ENCODE peak calls at places on chromosomes 7 and 10, in eight cellular contexts. B is islet precursor cell, G is AG20443, U is GM04503, V is ovary, Q is GM03348, A is NCI-H2081, E is T-helper 1 cell. P is an unnamed sample.

GRCh38 chr10:133481657-133482056 is 27.9 kb downstream of the SCART1 start:
- DNase-seq in V (no peak), B (no peak), U (no peak), G (peak; percentile 7), Q (no peak), E (no peak), A (no peak), P (no peak)

GRCh38 chr10:26858707-26859034 is 2.1 kb downstream of the ABI1 start:
- DNase-seq in A (no peak), U (no peak), G (no peak), B (no peak), Q (no peak), V (no peak), E (no peak), P (no peak)

GRCh38 chr10:17910144-17910789 is 41.5 kb upstream of the SLC39A12 start:
- DNase-seq in B (peak; percentile 57), U (no peak), A (no peak), Q (peak; percentile 65), G (peak; percentile 63), E (no peak), V (peak; percentile 27), P (no peak)

GRCh38 chr10:81872206-81872605 is 2.8 kb upstream of the NRG3 start:
- DNase-seq in E (no peak), B (peak; percentile 65), U (no peak), Q (no peak), V (no peak), A (no peak), G (no peak), P (no peak)

GRCh38 chr10:71408436-71409225 is 11.9 kb downstream of the CDH23 start:
- DNase-seq in U (no peak), A (no peak), G (no peak), E (no peak), V (no peak), Q (no peak), B (no peak), P (no peak)

GRCh38 chr7:96861-97260 is 95.5 kb upstream of the FAM20C start:
- DNase-seq in E (no peak), B (no peak), A (no peak), Q (no peak), V (no peak), G (no peak), U (no peak), P (no peak)

GRCh38 chr10:11191673-11192072 is 174.0 kb downstream of the CELF2 start:
- DNase-seq in Q (no peak), U (no peak), A (no peak), E (no peak), G (no peak), B (no peak), V (no peak), P (no peak)

GRCh38 chr10:124892031-124892430 is 49.9 kb upstream of the ZRANB1 start:
- DNase-seq in Q (no peak), E (no peak), V (no peak), U (no peak), A (no peak), B (no peak), G (no peak), P (no peak)

GRCh38 chr10:130805635-130806030 is 505.9 kb downstream of the TCERG1L start:
- DNase-seq in V (no peak), U (no peak), A (no peak), E (no peak), Q (no peak), B (peak; percentile 18), G (no peak), P (no peak)

GRCh38 chr7:122143376-122143750 is 686 bp downstream of the AASS start:
- DNase-seq in V (peak; percentile 56), Q (peak; percentile 36), U (no peak), G (peak; percentile 25), B (peak; percentile 63), A (no peak), E (no peak), P (no peak)

GRCh38 chr7:42617781-42618457 is 294.0 kb downstream of the C7orf25 start:
- DNase-seq in E (no peak), Q (no peak), B (no peak), V (no peak), A (no peak), U (no peak), G (no peak), P (no peak)

GRCh38 chr10:1377756-1378397 is 321.7 kb downstream of the WDR37 start:
- DNase-seq in V (no peak), E (no peak), B (peak; percentile 46), U (no peak), G (no peak), Q (no peak), A (no peak), P (no peak)

GRCh38 chr10:89540550-89540949 is 5.2 kb upstream of the SLC16A12 start:
- DNase-seq in U (no peak), A (no peak), B (no peak), V (no peak), E (no peak), G (peak; percentile 39), Q (no peak), P (no peak)

GRCh38 chr7:155921804-155922506 is 109.7 kb upstream of the SHH start:
- DNase-seq in A (no peak), U (no peak), B (peak; percentile 95), Q (no peak), V (no peak), E (no peak), G (no peak), P (no peak)

GRCh38 chr10:43417950-43418768 is 9.2 kb upstream of the HNRNPF start:
- DNase-seq in B (peak; percentile 63), A (no peak), U (no peak), Q (no peak), V (no peak), G (no peak), E (peak; percentile 13), P (no peak)

GRCh38 chr7:151886783-151887182 is 9.9 kb upstream of the PRKAG2 start:
- DNase-seq in E (no peak), U (no peak), G (no peak), B (no peak), Q (no peak), V (no peak), A (no peak), P (no peak)

GRCh38 chr7:46153951-46154787 is 233.1 kb upstream of the IGFBP3 start:
- DNase-seq in Q (no peak), U (no peak), V (no peak), G (no peak), A (no peak), B (peak; percentile 71), E (no peak), P (no peak)

GRCh38 chr7:18386590-18386989 is 109.0 kb upstream of the HDAC9 start:
- DNase-seq in E (no peak), B (no peak), G (peak; percentile 22), A (no peak), V (no peak), Q (no peak), U (no peak), P (no peak)

GRCh38 chr10:115948415-115948814 is 324.6 kb downstream of the GFRA1 start:
- DNase-seq in B (no peak), V (no peak), U (no peak), Q (peak; percentile 66), G (peak; percentile 46), E (no peak), A (no peak), P (no peak)

GRCh38 chr7:151689196-151689971 is 169.7 kb upstream of the RHEB start:
- DNase-seq in Q (no peak), U (no peak), A (peak; percentile 99), G (no peak), B (no peak), E (no peak), V (no peak), P (no peak)

GRCh38 chr10:93062499-93063216 is 2.1 kb downstream of the CYP26C1 start:
- DNase-seq in Q (peak; percentile 73), B (peak; percentile 75), A (no peak), G (peak; percentile 84), U (no peak), V (no peak), E (no peak), P (peak; percentile 29)

GRCh38 chr7:70674268-70675025 is 457.5 kb upstream of the GALNT17 start:
- DNase-seq in G (no peak), E (no peak), B (no peak), Q (peak; percentile 31), U (no peak), V (no peak), A (peak; percentile 46), P (no peak)

GRCh38 chr7:24214670-24215069 is 69.3 kb upstream of the NPY start:
- DNase-seq in V (no peak), G (no peak), Q (no peak), E (no peak), A (no peak), U (no peak), B (no peak), P (no peak)

GRCh38 chr7:30171753-30172447 is 37.1 kb downstream of the MTURN start:
- DNase-seq in U (no peak), B (no peak), Q (peak; percentile 54), A (no peak), E (no peak), V (no peak), G (peak; percentile 38), P (no peak)

GRCh38 chr7:76220185-76221057 is 18.7 kb downstream of the SRRM3 start:
- DNase-seq in Q (peak; percentile 28), B (peak; percentile 78), U (peak; percentile 19), A (peak; percentile 22), V (no peak), G (peak; percentile 36), E (no peak), P (no peak)

GRCh38 chr7:127995157-127995865 is 35.9 kb downstream of the LRRC4 start:
- DNase-seq in E (no peak), A (no peak), G (peak; percentile 69), V (no peak), B (no peak), U (peak; percentile 12), Q (peak; percentile 55), P (no peak)